ENCODE peak calls at places on chromosomes 2 and 18, in five cellular contexts. G is NAMALWA; T is stimulated activated CD4-positive, alpha-beta T cell treated with anti-CD3 and anti-CD28 coated beads, TNF-alpha, amount 100 ng/mL, for 1 hour; X is kidney; Q is choroid plexus epithelial cell. P is an unnamed sample.

GRCh38 chr18:23871410-23871809 is 143.1 kb upstream of the TTC39C start:
- DNase-seq in G (peak), T (peak), X (no peak), Q (peak), P (no peak)

GRCh38 chr2:45595724-45596435 is 15.2 kb downstream of the SRBD1 start:
- DNase-seq in G (no peak), T (no peak), X (no peak), Q (no peak), P (peak)

GRCh38 chr2:100513650-100514049 is 43.4 kb downstream of the NMS start:
- DNase-seq in G (peak), T (no peak), X (no peak), Q (no peak), P (no peak)

GRCh38 chr2:38947241-38948239 is 57.9 kb downstream of the ARHGEF33 start:
- DNase-seq in G (peak), T (no peak), X (no peak), Q (peak), P (peak)

GRCh38 chr2:44120428-44120827 is 48.2 kb upstream of the PPM1B start:
- DNase-seq in G (no peak), T (no peak), X (no peak), Q (peak), P (no peak)

GRCh38 chr2:96344011-96344410 is 8.4 kb downstream of the NCAPH start:
- DNase-seq in G (no peak), T (no peak), X (no peak), Q (peak), P (no peak)

GRCh38 chr18:5196253-5197031 is 615 bp downstream of the AKAIN1 start:
- DNase-seq in G (no peak), T (no peak), X (no peak), Q (no peak), P (no peak)

GRCh38 chr18:57188851-57189565 is 42.1 kb downstream of the BOD1L2 start:
- DNase-seq in G (no peak), T (no peak), X (no peak), Q (no peak), P (no peak)

GRCh38 chr18:46073474-46074331 is 1.6 kb upstream of the PSTPIP2 start:
- DNase-seq in G (peak), T (no peak), X (no peak), Q (peak), P (no peak)

GRCh38 chr2:33104726-33105125 is 158.0 kb downstream of the LTBP1 start:
- DNase-seq in G (no peak), T (no peak), X (no peak), Q (peak), P (no peak)

GRCh38 chr2:55992465-55992864 is 68.9 kb upstream of the EFEMP1 start:
- DNase-seq in G (no peak), T (no peak), X (no peak), Q (peak), P (peak)

GRCh38 chr2:231425811-231426703 is 30.5 kb downstream of the B3GNT7 start:
- DNase-seq in G (no peak), T (no peak), X (peak), Q (no peak), P (no peak)

GRCh38 chr2:719734-720133 is 42.5 kb upstream of the TMEM18 start:
- DNase-seq in G (no peak), T (no peak), X (no peak), Q (no peak), P (no peak)

GRCh38 chr2:201788371-201788770 is 7.6 kb upstream of the ALS2 start:
- DNase-seq in G (no peak), T (no peak), X (no peak), Q (no peak), P (no peak)

GRCh38 chr2:20062615-20063545 is 11.5 kb upstream of the LAPTM4A start:
- DNase-seq in G (no peak), T (no peak), X (no peak), Q (peak), P (peak)

GRCh38 chr18:70288171-70288850 is 534 bp upstream of the SOCS6 start:
- DNase-seq in G (no peak), T (no peak), X (peak), Q (peak), P (peak)

GRCh38 chr2:109102588-109103233 is 26.3 kb upstream of the SH3RF3 start:
- DNase-seq in G (no peak), T (no peak), X (no peak), Q (peak), P (no peak)

GRCh38 chr2:121860033-121860810 is 104.8 kb downstream of the TSN start:
- DNase-seq in G (no peak), T (no peak), X (no peak), Q (peak), P (no peak)

GRCh38 chr18:74153377-74153776 is 5.1 kb downstream of the TIMM21 start:
- DNase-seq in G (no peak), T (no peak), X (no peak), Q (no peak), P (no peak)

GRCh38 chr2:224584768-224585204 is 377 bp downstream of the CUL3 start:
- DNase-seq in G (peak), T (no peak), X (peak), Q (peak), P (peak)

GRCh38 chr2:218367415-218368149 is 10.9 kb downstream of the CATIP start:
- DNase-seq in G (peak), T (peak), X (peak), Q (peak), P (peak)

GRCh38 chr2:24970483-24971299 is 1.1 kb downstream of the DNAJC27 start:
- DNase-seq in G (no peak), T (no peak), X (no peak), Q (peak), P (no peak)

GRCh38 chr18:79687806-79688205 is 8.2 kb downstream of the CTDP1 start:
- DNase-seq in G (no peak), T (no peak), X (no peak), Q (peak), P (no peak)

GRCh38 chr2:16227811-16228462 is 287.6 kb downstream of the MYCN start:
- DNase-seq in G (no peak), T (no peak), X (no peak), Q (no peak), P (no peak)

GRCh38 chr2:69092857-69093256 is 79.9 kb downstream of the ANTXR1 start:
- DNase-seq in G (no peak), T (no peak), X (no peak), Q (no peak), P (no peak)

GRCh38 chr2:33477473-33478468 is 1.3 kb downstream of the RASGRP3 start:
- DNase-seq in G (peak), T (no peak), X (no peak), Q (no peak), P (peak)

GRCh38 chr18:3648695-3649094 is 198.7 kb downstream of the TGIF1 start:
- DNase-seq in G (no peak), T (no peak), X (no peak), Q (no peak), P (no peak)